ENCODE peak calls at places on chromosome 18, in four cellular contexts. W, X, A and H are unnamed samples.

GRCh38 chr18:36314098-36314497 is 16.6 kb downstream of the FHOD3 start:
- DNase-seq in W (peak), X (no peak), A (no peak), H (no peak)

GRCh38 chr18:10530852-10531251 is 5.0 kb downstream of the NAPG start:
- DNase-seq in X (no peak), W (no peak), A (no peak), H (no peak)

GRCh38 chr18:5158171-5158570 is 38.9 kb downstream of the AKAIN1 start:
- DNase-seq in X (no peak), W (no peak), A (no peak), H (no peak)

GRCh38 chr18:11009869-11010268 is 139.5 kb downstream of the PIEZO2 start:
- DNase-seq in W (no peak), X (no peak), A (no peak), H (no peak)

GRCh38 chr18:78133729-78134128 is 845.9 kb upstream of the SALL3 start:
- DNase-seq in X (no peak), W (no peak), A (no peak), H (no peak)

GRCh38 chr18:34322365-34323289 is 97.9 kb upstream of the NOL4 start:
- DNase-seq in A (peak), W (peak), X (peak), H (no peak)

GRCh38 chr18:31943895-31944816 is 1.2 kb upstream of the TRAPPC8 start:
- DNase-seq in A (no peak), X (peak), W (no peak), H (no peak)

GRCh38 chr18:45974088-45974536 is 7.0 kb upstream of the EPG5 start:
- DNase-seq in W (peak), A (peak), X (peak), H (peak)

GRCh38 chr18:75010725-75011124 is 198.2 kb downstream of the PTGR3 start:
- DNase-seq in X (no peak), A (no peak), W (no peak), H (no peak)

GRCh38 chr18:70423988-70424387 is 135.1 kb downstream of the SOCS6 start:
- DNase-seq in X (no peak), A (peak), W (no peak), H (no peak)

GRCh38 chr18:60846396-60846795 is 473.8 kb upstream of the MC4R start:
- DNase-seq in W (no peak), X (no peak), A (no peak), H (no peak)

GRCh38 chr18:58287626-58288289 is 243.7 kb downstream of the NEDD4L start:
- DNase-seq in A (no peak), X (no peak), W (no peak), H (no peak)

GRCh38 chr18:47799376-47799775 is 131.1 kb downstream of the SMAD2 start:
- DNase-seq in X (no peak), W (no peak), A (no peak), H (no peak)

GRCh38 chr18:58814317-58814716 is 50.4 kb upstream of the ZNF532 start:
- DNase-seq in X (no peak), A (no peak), W (no peak), H (no peak)

GRCh38 chr18:24262097-24262496 is 123.2 kb downstream of the CABYR start:
- DNase-seq in W (no peak), X (no peak), A (no peak), H (no peak)

GRCh38 chr18:52348209-52348608 is 8.2 kb downstream of the DCC start:
- DNase-seq in X (no peak), A (no peak), W (no peak), H (peak)

GRCh38 chr18:21593540-21594257 is 6.8 kb downstream of the ESCO1 start:
- DNase-seq in W (no peak), A (no peak), X (no peak), H (no peak)

GRCh38 chr18:75060185-75060584 is 148.8 kb downstream of the PTGR3 start:
- DNase-seq in W (no peak), A (no peak), X (no peak), H (no peak)

GRCh38 chr18:21052385-21052784 is 59.2 kb downstream of the ROCK1 start:
- DNase-seq in X (no peak), A (no peak), W (no peak), H (no peak)

GRCh38 chr18:50792885-50793284 is 26.9 kb downstream of the MRO start:
- DNase-seq in X (no peak), W (no peak), A (no peak), H (no peak)

GRCh38 chr18:59959606-59960005 is 59.8 kb downstream of the PMAIP1 start:
- DNase-seq in A (no peak), W (no peak), X (no peak), H (no peak)

GRCh38 chr18:51196116-51196810 is 1.2 kb downstream of the MEX3C start:
- DNase-seq in W (peak), X (no peak), A (no peak), H (no peak)

GRCh38 chr18:60826346-60826745 is 453.8 kb upstream of the MC4R start:
- DNase-seq in W (no peak), X (no peak), A (no peak), H (no peak)

GRCh38 chr18:519019-519879 is 18.7 kb upstream of the COLEC12 start:
- DNase-seq in A (no peak), W (no peak), X (peak), H (no peak)

GRCh38 chr18:427005-427404 is 73.5 kb downstream of the COLEC12 start:
- DNase-seq in A (no peak), X (no peak), W (no peak), H (no peak)

GRCh38 chr18:34783485-34783884 is 73.4 kb downstream of the DTNA start:
- DNase-seq in X (no peak), A (no peak), W (no peak), H (no peak)

GRCh38 chr18:67589325-67589724 is 72.8 kb upstream of the DSEL start:
- DNase-seq in W (no peak), X (peak), A (no peak), H (no peak)

GRCh38 chr18:46169464-46169941 is 65.3 kb downstream of the HAUS1 start:
- DNase-seq in W (no peak), A (no peak), X (peak), H (no peak)

GRCh38 chr18:46431522-46432171 is 225.4 kb downstream of the LOXHD1 start:
- DNase-seq in A (no peak), X (no peak), W (no peak), H (no peak)

GRCh38 chr18:58502628-58503027 is 126.3 kb downstream of the ALPK2 start:
- DNase-seq in W (no peak), X (no peak), A (no peak), H (no peak)

GRCh38 chr18:68472701-68473295 is 242.1 kb downstream of the TMX3 start:
- DNase-seq in W (no peak), A (no peak), X (no peak), H (no peak)

GRCh38 chr18:9135912-9136314 is 668 bp upstream of the ANKRD12 start:
- DNase-seq in W (no peak), X (peak), A (peak), H (no peak)
- TF ChIP-seq POLR2A in W (no peak), X (no peak), A (peak), H (no peak)

DNA sequence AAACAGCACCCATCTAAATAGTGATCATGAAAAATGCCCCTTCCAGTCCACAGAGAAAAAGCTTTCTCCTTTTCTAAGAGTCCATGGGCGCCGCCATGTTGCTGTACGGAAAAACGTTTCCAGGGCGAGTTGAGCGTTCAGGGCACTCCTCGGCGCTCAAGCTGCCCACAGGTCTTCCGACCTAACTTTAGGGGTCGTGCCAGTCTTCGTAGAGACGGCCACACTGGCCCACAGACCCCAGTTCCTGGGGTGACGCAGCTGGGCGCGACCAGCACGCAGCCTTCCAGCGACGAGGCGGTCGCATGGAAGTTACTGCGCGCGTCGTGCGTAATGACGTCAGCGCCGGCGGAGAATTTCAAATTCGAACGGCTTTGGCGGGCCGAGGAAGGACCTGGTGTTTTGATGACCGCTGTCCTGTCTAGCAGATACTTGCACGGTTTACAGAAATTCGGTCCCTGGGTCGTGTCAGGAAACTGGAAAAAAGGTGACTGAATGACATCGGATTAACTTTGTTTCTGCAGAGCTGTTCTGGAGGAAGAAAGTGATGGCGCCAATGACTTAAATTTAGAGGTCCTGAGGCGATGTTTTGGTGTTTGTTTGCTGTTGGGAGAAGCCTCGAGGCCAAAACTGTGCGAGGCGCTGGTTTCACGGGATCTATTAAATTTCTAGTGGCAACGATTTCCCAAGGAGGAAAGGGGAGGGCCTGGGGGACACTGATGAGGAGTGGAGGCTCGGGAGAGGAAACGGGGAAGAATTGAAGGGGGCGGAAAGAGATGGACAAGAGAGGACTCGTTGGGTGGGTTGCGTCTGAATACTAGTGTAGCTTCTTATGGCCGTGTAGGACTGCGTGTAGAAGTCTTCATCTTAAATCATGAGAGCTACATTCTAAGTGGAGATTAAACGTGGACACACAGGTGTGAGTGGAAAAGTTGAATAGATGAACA is at the start of the genes METTL4 and NDC80:
- DNase-seq in A (peak), X (peak), W (peak), H (peak)
- TF ChIP-seq POLR2A in A (peak), X (no peak), W (peak), H (peak)

DNA sequence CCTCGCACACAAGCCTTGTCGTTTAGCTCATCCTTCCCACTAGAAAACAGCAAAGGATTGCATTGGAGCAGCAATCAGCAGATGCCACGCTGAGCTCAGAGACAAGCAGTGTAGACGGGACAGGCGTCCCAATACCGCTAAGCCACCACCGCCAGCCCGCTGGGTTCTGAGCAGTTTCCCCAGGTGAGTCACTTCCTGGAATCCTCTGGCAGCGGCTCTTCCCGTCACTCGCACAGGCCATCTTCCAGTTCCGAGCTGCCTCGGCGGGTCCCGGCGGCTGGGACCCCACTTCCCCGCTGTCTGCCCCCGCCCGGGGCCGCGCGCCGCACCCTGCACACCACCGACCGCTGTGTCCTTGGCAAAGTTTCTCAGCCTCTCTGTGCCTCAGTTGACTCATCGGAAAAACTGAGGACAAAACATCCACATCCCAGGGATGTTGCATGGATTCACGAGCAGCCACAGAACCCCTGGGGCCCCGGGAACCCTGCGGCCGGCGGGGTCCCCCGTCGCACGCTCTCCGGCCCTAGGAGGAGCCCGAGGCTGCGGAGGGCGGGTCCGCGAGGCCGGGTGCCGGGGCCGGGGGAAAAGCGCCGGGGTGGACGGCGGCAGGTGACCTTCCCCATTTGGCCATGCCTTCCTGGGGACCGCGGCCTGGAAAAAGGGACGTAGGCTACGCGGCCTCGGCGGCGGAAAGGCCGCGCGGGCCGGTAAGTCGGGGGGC is 576 bp downstream of the KDSR start:
- DNase-seq in W (peak), A (peak), X (peak), H (peak)
- TF ChIP-seq POLR2A in W (no peak), A (no peak), X (peak), H (peak)

GRCh38 chr18:80108739-80109675 is at the start of gene ADNP2:
- DNase-seq in W (peak), A (peak), X (peak), H (peak)
- TF ChIP-seq POLR2A in W (peak), A (peak), X (no peak), H (peak)

DNA sequence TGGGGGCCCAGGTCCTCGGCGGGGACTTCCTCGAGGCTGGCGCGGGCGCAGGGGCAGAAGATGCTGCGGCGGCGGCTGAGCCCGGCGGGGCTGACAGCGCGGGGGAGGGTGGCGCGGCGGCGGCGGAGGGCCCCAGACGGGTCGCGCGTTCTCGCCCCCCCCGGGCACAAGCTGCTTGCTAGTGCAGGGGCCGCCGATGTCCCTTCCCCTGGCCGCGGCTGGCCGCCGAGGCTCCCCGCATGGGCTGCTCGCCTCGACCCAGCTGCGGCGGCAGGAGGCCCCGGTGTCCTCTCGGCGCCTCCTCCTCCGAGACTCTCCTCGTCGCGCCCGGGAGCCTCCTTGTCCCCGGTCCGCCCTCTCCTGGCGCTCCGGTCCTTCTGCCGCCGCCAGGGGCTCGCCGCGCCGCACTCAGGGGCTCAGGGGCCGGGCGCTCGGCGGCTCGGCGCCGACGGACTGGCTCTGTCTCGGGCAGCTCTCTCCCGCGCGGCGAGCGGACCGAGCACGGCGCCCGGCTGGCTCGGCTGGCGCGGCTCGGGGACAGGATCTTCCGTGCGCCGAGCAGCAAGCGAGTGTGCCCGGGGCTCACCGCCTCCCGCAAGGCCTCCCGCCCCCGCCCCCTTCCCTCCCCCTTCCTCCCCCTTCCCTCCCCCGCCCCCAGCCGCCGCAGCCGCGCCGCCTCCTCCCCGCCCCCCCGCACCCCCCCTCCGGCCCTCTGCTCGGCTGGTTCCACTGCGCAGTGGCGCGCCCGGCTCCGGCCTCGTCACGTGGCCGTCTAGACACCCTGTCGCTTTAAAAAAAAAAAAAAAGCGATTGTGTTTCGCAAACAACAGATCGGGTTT is 902 bp upstream of the SMAD7 start:
- DNase-seq in A (no peak), X (peak), W (peak), H (peak)
- TF ChIP-seq POLR2A in A (no peak), X (peak), W (peak), H (peak)

GRCh38 chr18:63477972-63478371 is 1.2 kb downstream of the SERPINB5 start:
- DNase-seq in A (no peak), X (no peak), W (no peak), H (no peak)

GRCh38 chr18:63480892-63481291 is 4.1 kb downstream of the SERPINB5 start:
- DNase-seq in A (no peak), W (no peak), X (no peak), H (no peak)

GRCh38 chr18:63479826-63480225 is 3.1 kb downstream of the SERPINB5 start:
- DNase-seq in X (no peak), A (no peak), W (no peak), H (no peak)

GRCh38 chr18:63480476-63480875 is 3.7 kb downstream of the SERPINB5 start:
- DNase-seq in X (no peak), W (no peak), A (no peak), H (no peak)

GRCh38 chr18:63476666-63477065 is at the start of gene SERPINB5:
- DNase-seq in X (no peak), A (peak), W (no peak), H (no peak)
- TF ChIP-seq POLR2A in X (no peak), A (no peak), W (no peak), H (no peak)

GRCh38 chr18:79465392-79465991 is 69.8 kb downstream of the NFATC1 start:
- DNase-seq in X (peak), W (no peak), A (no peak), H (no peak)
- TF ChIP-seq POLR2A in X (no peak), W (no peak), A (no peak), H (no peak)

GRCh38 chr18:79611040-79611681 is 68.4 kb upstream of the CTDP1 start:
- DNase-seq in A (peak), X (peak), W (peak), H (peak)
- TF ChIP-seq POLR2A in A (no peak), X (no peak), W (no peak), H (no peak)

GRCh38 chr18:13218376-13219011 is at the start of gene LDLRAD4:
- DNase-seq in W (no peak), A (no peak), X (peak), H (no peak)
- TF ChIP-seq POLR2A in W (no peak), A (no peak), X (no peak), H (no peak)